ENCODE peak calls at places on chromosomes 13 and 19, in nine cellular contexts. A is Karpas-422, U is HFF-Myc, F is fibroblast of the aortic adventitia, O is choroid plexus epithelial cell, T is GM12865, S is OCI-LY7, W is transverse colon, Q is heart right ventricle. V is an unnamed sample.

GRCh38 chr13:20544186-20544914 is 18.7 kb upstream of the CRYL1 start:
- DNase-seq in A (peak; percentile 60), U (no peak), F (no peak), O (no peak), T (no peak), S (no peak), W (no peak), Q (no peak), V (no peak)

GRCh38 chr19:16247353-16248182 is 49.9 kb downstream of the AP1M1 start:
- DNase-seq in A (peak; percentile 92), U (peak; percentile 17), F (peak; percentile 78), O (peak; percentile 73), T (peak; percentile 85), S (peak; percentile 85), W (peak; percentile 87), Q (peak; percentile 93), V (peak; percentile 68)

GRCh38 chr13:43127103-43127817 is 103.9 kb downstream of the DNAJC15 start:
- DNase-seq in A (peak; percentile 69), U (no peak), F (no peak), O (peak; percentile 46), T (no peak), S (peak; percentile 1), W (no peak), Q (peak; percentile 16), V (no peak)

GRCh38 chr13:106382569-106382968 is 152.9 kb downstream of the EFNB2 start:
- DNase-seq in A (no peak), U (no peak), F (no peak), O (no peak), T (no peak), S (no peak), W (no peak), Q (no peak), V (no peak)

GRCh38 chr13:107886118-107886517 is 329.2 kb downstream of the LIG4 start:
- DNase-seq in A (no peak), U (no peak), F (no peak), O (no peak), T (no peak), S (no peak), W (no peak), Q (no peak), V (no peak)

GRCh38 chr19:13483215-13483614 is 23.1 kb downstream of the CACNA1A start:
- DNase-seq in A (peak; percentile 52), U (no peak), F (no peak), O (no peak), T (no peak), S (peak; percentile 6), W (no peak), Q (no peak), V (no peak)

GRCh38 chr19:31071157-31071855 is 277.9 kb downstream of the TSHZ3 start:
- DNase-seq in A (no peak), U (no peak), F (no peak), O (peak; percentile 3), T (no peak), S (no peak), W (peak; percentile 69), Q (no peak), V (no peak)

GRCh38 chr13:50153888-50154287 is 138.6 kb downstream of the KCNRG start:
- DNase-seq in A (no peak), U (no peak), F (no peak), O (no peak), T (no peak), S (no peak), W (no peak), Q (no peak), V (no peak)

GRCh38 chr13:35260316-35260715 is 216.2 kb downstream of the MAB21L1 start:
- DNase-seq in A (no peak), U (no peak), F (no peak), O (no peak), T (no peak), S (no peak), W (no peak), Q (no peak), V (no peak)

GRCh38 chr19:952680-953500 is 27.1 kb downstream of the ARID3A start:
- DNase-seq in A (no peak), U (no peak), F (no peak), O (peak; percentile 43), T (peak; percentile 65), S (peak; percentile 24), W (peak; percentile 68), Q (no peak), V (no peak)

GRCh38 chr13:41581884-41582547 is 124.7 kb downstream of the RGCC start:
- DNase-seq in A (no peak), U (no peak), F (peak; percentile 41), O (peak; percentile 52), T (no peak), S (no peak), W (no peak), Q (no peak), V (no peak)

GRCh38 chr13:76917096-76917495 is 30.9 kb upstream of the KCTD12 start:
- DNase-seq in A (no peak), U (no peak), F (peak; percentile 92), O (peak; percentile 23), T (no peak), S (no peak), W (no peak), Q (no peak), V (no peak)

GRCh38 chr13:39835253-39835652 is 179.8 kb downstream of the COG6 start:
- DNase-seq in A (no peak), U (no peak), F (no peak), O (peak; percentile 63), T (no peak), S (no peak), W (no peak), Q (no peak), V (no peak)

GRCh38 chr19:12838893-12839656 is 760 bp downstream of the MAST1 start:
- DNase-seq in A (peak; percentile 52), U (no peak), F (no peak), O (no peak), T (no peak), S (peak; percentile 67), W (no peak), Q (no peak), V (peak; percentile 38)

GRCh38 chr13:107271226-107271625 is 703.3 kb upstream of the ARGLU1 start:
- DNase-seq in A (no peak), U (no peak), F (peak; percentile 15), O (peak; percentile 88), T (no peak), S (no peak), W (no peak), Q (no peak), V (no peak)

GRCh38 chr13:20263393-20264044 is 31.4 kb upstream of the GJB6 start:
- DNase-seq in A (no peak), U (no peak), F (no peak), O (no peak), T (no peak), S (no peak), W (no peak), Q (no peak), V (no peak)

GRCh38 chr19:45515081-45515624 is 7.9 kb downstream of the VASP start:
- DNase-seq in A (peak; percentile 84), U (no peak), F (no peak), O (no peak), T (peak; percentile 76), S (peak; percentile 61), W (peak; percentile 64), Q (no peak), V (no peak)

GRCh38 chr13:76799696-76800095 is 86.5 kb downstream of the KCTD12 start:
- DNase-seq in A (peak; percentile 34), U (no peak), F (no peak), O (peak; percentile 56), T (peak; percentile 37), S (no peak), W (no peak), Q (no peak), V (no peak)

GRCh38 chr13:25186187-25186586 is 14.1 kb upstream of the AMER2 start:
- DNase-seq in A (no peak), U (no peak), F (no peak), O (no peak), T (peak; percentile 59), S (no peak), W (no peak), Q (no peak), V (no peak)

GRCh38 chr19:52943884-52944643 is 18.6 kb downstream of the ZNF816 start:
- DNase-seq in A (no peak), U (no peak), F (no peak), O (no peak), T (no peak), S (no peak), W (no peak), Q (no peak), V (no peak)
- H3K4me3 ChIP-seq in A (no peak overlapping the region), U (no peak overlapping the region), F (no peak overlapping the region), O (no peak overlapping the region), T (no peak overlapping the region), S (no peak overlapping the region), W (no peak overlapping the region), Q (no peak overlapping the region), V (no peak overlapping the region)

GRCh38 chr19:35495107-35496064 is 5.1 kb upstream of the KRTDAP start:
- DNase-seq in A (peak; percentile 86), U (peak; percentile 15), F (peak; percentile 63), O (peak; percentile 73), T (peak; percentile 76), S (peak; percentile 77), W (peak; percentile 59), Q (peak; percentile 65), V (peak; percentile 38)
- H3K4me3 ChIP-seq in A (peak overlapping the region; percentile 24), U (no peak overlapping the region), F (no peak overlapping the region), O (no peak overlapping the region), T (no peak overlapping the region), S (no peak overlapping the region), W (no peak overlapping the region), Q (no peak overlapping the region), V (no peak overlapping the region)

GRCh38 chr13:109680930-109681329 is 105.5 kb downstream of the IRS2 start:
- DNase-seq in A (no peak), U (no peak), F (no peak), O (no peak), T (no peak), S (no peak), W (no peak), Q (no peak), V (no peak)

GRCh38 chr13:109687559-109688448 is 98.6 kb downstream of the IRS2 start:
- DNase-seq in A (no peak), U (no peak), F (no peak), O (no peak), T (no peak), S (no peak), W (peak; percentile 77), Q (no peak), V (no peak)

GRCh38 chr13:109684836-109685602 is 101.4 kb downstream of the IRS2 start:
- DNase-seq in A (no peak), U (no peak), F (no peak), O (peak; percentile 59), T (no peak), S (no peak), W (peak; percentile 74), Q (peak; percentile 30), V (no peak)

GRCh38 chr13:109682534-109683244 is 103.7 kb downstream of the IRS2 start:
- DNase-seq in A (no peak), U (no peak), F (no peak), O (no peak), T (no peak), S (no peak), W (no peak), Q (no peak), V (no peak)

GRCh38 chr13:109684084-109684835 is 102.1 kb downstream of the IRS2 start:
- DNase-seq in A (no peak), U (no peak), F (no peak), O (no peak), T (no peak), S (no peak), W (peak; percentile 60), Q (no peak), V (no peak)
- H3K4me3 ChIP-seq in A (no peak overlapping the region), U (no peak overlapping the region), F (no peak overlapping the region), O (no peak overlapping the region), T (no peak overlapping the region), S (no peak overlapping the region), W (no peak overlapping the region), Q (peak overlapping the region; percentile 34), V (no peak overlapping the region)

GRCh38 chr13:22926176-22927007 is 254.4 kb upstream of the SGCG start:
- DNase-seq in A (no peak), U (no peak), F (peak; percentile 22), O (no peak), T (no peak), S (no peak), W (peak; percentile 67), Q (peak; percentile 85), V (no peak)
- H3K4me3 ChIP-seq in A (no peak overlapping the region), U (no peak overlapping the region), F (peak overlapping the region; percentile 17), O (no peak overlapping the region), T (no peak overlapping the region), S (no peak overlapping the region), W (peak overlapping the region; percentile 35), Q (peak overlapping the region; percentile 50), V (no peak overlapping the region)

V was measured in CD4-positive, CD25-positive, alpha-beta regulatory T cell.